ENCODE peak calls at places on chromosomes 6 and 20, in four cellular contexts. R is H1, Q is HepG2, V is GM12878. L is an unnamed sample.
A peak's percentile ranks its signal among the peaks of the same experiment; 100 is the strongest.

GRCh38 chr20:46027245-46027853 is 1.7 kb upstream of the SLC12A5 start:
- DNase-seq in R (peak; percentile 57), Q (peak; percentile 63), V (no peak), L (no peak)

GRCh38 chr6:155077784-155078183 is 82.7 kb downstream of the TIAM2 start:
- DNase-seq in R (no peak), Q (peak; percentile 40), V (no peak), L (no peak)

GRCh38 chr6:63807056-63807455 is 171.5 kb downstream of the PHF3 start:
- DNase-seq in R (no peak), Q (no peak), V (no peak), L (no peak)

GRCh38 chr6:88143768-88144167 is 22.4 kb downstream of the CNR1 start:
- DNase-seq in R (no peak), Q (peak; percentile 15), V (no peak), L (no peak)

GRCh38 chr6:163772701-163773100 is 358.2 kb downstream of the QKI start:
- DNase-seq in R (no peak), Q (no peak), V (no peak), L (no peak)

GRCh38 chr6:157763129-157763893 is 59.7 kb upstream of the SNX9 start:
- DNase-seq in R (peak; percentile 65), Q (peak; percentile 88), V (no peak), L (no peak)

GRCh38 chr6:84052204-84052882 is 18.8 kb downstream of the MRAP2 start:
- DNase-seq in R (peak; percentile 64), Q (peak; percentile 35), V (no peak), L (peak; percentile 52)

GRCh38 chr20:1823421-1823892 is 71.8 kb upstream of the SIRPA start:
- DNase-seq in R (no peak), Q (no peak), V (no peak), L (no peak)

GRCh38 chr6:21664263-21665081 is 70.9 kb downstream of the SOX4 start:
- DNase-seq in R (peak; percentile 79), Q (no peak), V (no peak), L (no peak)

GRCh38 chr6:28315628-28316027 is 20.3 kb downstream of the ZSCAN31 start:
- DNase-seq in R (no peak), Q (no peak), V (no peak), L (peak; percentile 55)

GRCh38 chr6:47042238-47042843 is at the start of gene ADGRF1:
- DNase-seq in R (no peak), Q (no peak), V (no peak), L (no peak)

GRCh38 chr6:963456-963855 is 270.5 kb upstream of the EXOC2 start:
- DNase-seq in R (no peak), Q (no peak), V (no peak), L (no peak)

GRCh38 chr6:100479180-100480035 is 14.7 kb upstream of the SIM1 start:
- DNase-seq in R (no peak), Q (peak; percentile 27), V (peak; percentile 34), L (no peak)

GRCh38 chr20:47274449-47275108 is 81.9 kb downstream of the ZMYND8 start:
- DNase-seq in R (no peak), Q (peak; percentile 71), V (peak; percentile 87), L (no peak)

GRCh38 chr20:34980543-34981213 is 25.0 kb downstream of the MYH7B start:
- DNase-seq in R (peak; percentile 49), Q (no peak), V (no peak), L (peak; percentile 61)

GRCh38 chr20:4555188-4555893 is 166.4 kb upstream of the PRND start:
- DNase-seq in R (no peak), Q (no peak), V (no peak), L (no peak)

GRCh38 chr20:19205999-19206398 is 6.4 kb upstream of the SLC24A3 start:
- DNase-seq in R (peak; percentile 98), Q (peak; percentile 50), V (peak; percentile 8), L (peak; percentile 69)

GRCh38 chr6:46302176-46302575 is 131.4 kb upstream of the ENPP5 start:
- DNase-seq in R (no peak), Q (no peak), V (no peak), L (no peak)

GRCh38 chr6:14265049-14266021 is 147.8 kb downstream of the CD83 start:
- DNase-seq in R (peak; percentile 43), Q (no peak), V (no peak), L (no peak)

GRCh38 chr6:159693894-159694545 is 979 bp upstream of the SOD2 start:
- DNase-seq in R (no peak), Q (peak; percentile 73), V (no peak), L (no peak)

GRCh38 chr6:28742668-28743270 is 181.0 kb downstream of the TRIM27 start:
- DNase-seq in R (peak; percentile 95), Q (peak; percentile 59), V (no peak), L (no peak)

GRCh38 chr6:139784222-139784769 is 409.8 kb upstream of the CITED2 start:
- DNase-seq in R (no peak), Q (no peak), V (no peak), L (no peak)

GRCh38 chr20:55514498-55514897 is 490.8 kb downstream of the CBLN4 start:
- DNase-seq in R (no peak), Q (no peak), V (no peak), L (no peak)

GRCh38 chr6:106360410-106360988 is at the start of gene CRYBG1:
- DNase-seq in R (peak; percentile 99), Q (peak; percentile 27), V (no peak), L (peak; percentile 92)

GRCh38 chr6:5626727-5627426 is 365.6 kb downstream of the FARS2 start:
- DNase-seq in R (no peak), Q (no peak), V (peak; percentile 27), L (no peak)

GRCh38 chr6:167855825-167856425 is 29.2 kb downstream of the AFDN start:
- DNase-seq in R (no peak), Q (peak; percentile 96), V (no peak), L (no peak)

GRCh38 chr6:45423901-45424627 is 46.3 kb upstream of the SUPT3H start:
- DNase-seq in R (peak; percentile 61), Q (no peak), V (no peak), L (peak; percentile 16)

GRCh38 chr6:47033029-47033796 is 8.9 kb downstream of the ADGRF1 start:
- DNase-seq in R (no peak), Q (no peak), V (no peak), L (no peak)

GRCh38 chr20:21518292-21518991 is 4.6 kb upstream of the NKX2-2 start:
- DNase-seq in R (peak; percentile 60), Q (no peak), V (no peak), L (peak; percentile 21)

DNA sequence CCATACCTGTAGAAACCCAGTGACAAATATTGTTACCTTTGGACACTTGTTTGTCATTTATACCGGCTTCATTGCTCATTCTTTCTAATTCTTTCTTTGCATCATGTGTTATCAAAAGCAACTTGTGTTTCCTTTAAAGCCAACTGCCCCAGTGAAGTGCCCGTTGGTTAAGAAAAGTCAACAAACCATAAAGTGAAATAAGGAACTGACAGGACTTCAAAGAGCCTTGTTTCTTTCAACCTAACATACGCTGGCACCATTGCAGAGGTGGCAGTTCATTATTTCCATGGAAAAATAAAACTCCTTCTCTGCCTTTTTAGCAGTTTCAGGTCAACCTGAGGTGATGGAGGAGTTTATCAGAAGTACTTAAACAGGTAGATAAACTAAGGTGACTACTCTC is 28.8 kb downstream of the FERMT1 start:
- DNase-seq in R (no peak), Q (no peak), V (peak; percentile 7), L (no peak)
- H3K4me2 ChIP-seq in R (no peak overlapping the region), Q (no peak overlapping the region), V (no peak overlapping the region), L (no peak overlapping the region)

DNA sequence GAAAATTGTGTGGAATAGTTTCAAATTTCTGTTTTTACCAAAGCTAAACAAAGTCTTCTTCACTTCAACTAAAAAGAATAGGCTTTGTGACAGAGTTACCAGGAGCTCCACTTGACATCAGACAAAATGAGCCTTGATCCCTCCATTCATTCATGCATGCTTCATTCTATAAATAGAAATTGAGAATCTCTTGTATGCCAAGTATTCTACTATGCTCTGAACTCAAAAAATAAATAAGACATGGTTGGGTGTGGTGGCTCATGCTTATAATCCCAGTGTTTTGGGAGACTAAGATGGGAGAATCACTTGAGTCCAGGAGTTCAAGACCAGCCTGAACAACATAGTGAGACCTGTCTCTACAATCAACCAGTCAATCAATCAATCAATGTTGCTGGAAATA is 236.6 kb upstream of the FAM83B start:
- DNase-seq in R (no peak), Q (no peak), V (no peak), L (no peak)
- TF ChIP-seq TCF12 in R (no peak), Q (no peak), V (no peak), L (no peak)

DNA sequence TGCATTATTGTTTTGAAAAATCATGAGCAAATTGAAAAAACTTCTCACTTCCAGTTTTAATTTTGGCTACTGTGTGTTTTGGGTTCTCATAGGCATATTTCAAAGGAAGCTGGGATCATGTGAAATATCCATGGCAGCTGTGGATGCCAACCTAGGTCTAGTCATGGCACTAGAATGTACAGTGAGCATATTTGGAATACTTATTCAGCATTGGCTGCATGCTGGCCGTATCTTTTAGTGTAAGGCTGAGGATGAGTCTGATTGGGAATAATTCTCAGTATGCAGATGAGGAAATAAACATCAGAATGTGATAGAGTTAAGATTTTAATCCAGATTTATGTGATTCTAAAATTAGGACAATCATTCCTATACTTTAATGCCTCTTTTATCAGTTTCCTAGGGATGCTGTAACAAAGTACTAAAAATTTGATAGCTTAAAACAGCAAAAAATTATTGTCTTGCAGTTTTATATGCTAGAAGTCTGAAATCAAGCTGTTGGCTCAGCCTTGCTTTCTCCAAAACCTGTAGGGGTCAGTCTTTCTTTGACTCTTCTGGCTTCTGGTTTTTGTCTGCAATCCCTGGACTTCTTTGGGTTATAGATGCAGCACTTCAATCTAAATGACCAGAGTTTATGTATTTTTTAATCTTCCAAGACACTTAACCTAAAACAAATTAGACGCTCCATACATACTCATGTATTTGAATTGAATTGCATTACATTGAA is 37.7 kb upstream of the DEFB112 start:
- DNase-seq in R (no peak), Q (peak; percentile 5), V (no peak), L (no peak)
- H3K4me2 ChIP-seq in R (no peak overlapping the region), Q (no peak overlapping the region), V (no peak overlapping the region), L (no peak overlapping the region)

GRCh38 chr20:32731882-32732266 is 11.4 kb downstream of the COMMD7 start:
- DNase-seq in R (no peak), Q (peak; percentile 89), V (no peak), L (no peak)

GRCh38 chr20:32742322-32743236 is 688 bp downstream of the COMMD7 start:
- DNase-seq in R (peak; percentile 58), Q (no peak), V (no peak), L (peak; percentile 39)

GRCh38 chr20:32743237-32744112 is at the start of gene COMMD7:
- DNase-seq in R (peak; percentile 80), Q (peak; percentile 50), V (peak; percentile 19), L (peak; percentile 86)

GRCh38 chr20:32741151-32741550 is 2.1 kb downstream of the COMMD7 start:
- DNase-seq in R (no peak), Q (no peak), V (no peak), L (no peak)

DNA sequence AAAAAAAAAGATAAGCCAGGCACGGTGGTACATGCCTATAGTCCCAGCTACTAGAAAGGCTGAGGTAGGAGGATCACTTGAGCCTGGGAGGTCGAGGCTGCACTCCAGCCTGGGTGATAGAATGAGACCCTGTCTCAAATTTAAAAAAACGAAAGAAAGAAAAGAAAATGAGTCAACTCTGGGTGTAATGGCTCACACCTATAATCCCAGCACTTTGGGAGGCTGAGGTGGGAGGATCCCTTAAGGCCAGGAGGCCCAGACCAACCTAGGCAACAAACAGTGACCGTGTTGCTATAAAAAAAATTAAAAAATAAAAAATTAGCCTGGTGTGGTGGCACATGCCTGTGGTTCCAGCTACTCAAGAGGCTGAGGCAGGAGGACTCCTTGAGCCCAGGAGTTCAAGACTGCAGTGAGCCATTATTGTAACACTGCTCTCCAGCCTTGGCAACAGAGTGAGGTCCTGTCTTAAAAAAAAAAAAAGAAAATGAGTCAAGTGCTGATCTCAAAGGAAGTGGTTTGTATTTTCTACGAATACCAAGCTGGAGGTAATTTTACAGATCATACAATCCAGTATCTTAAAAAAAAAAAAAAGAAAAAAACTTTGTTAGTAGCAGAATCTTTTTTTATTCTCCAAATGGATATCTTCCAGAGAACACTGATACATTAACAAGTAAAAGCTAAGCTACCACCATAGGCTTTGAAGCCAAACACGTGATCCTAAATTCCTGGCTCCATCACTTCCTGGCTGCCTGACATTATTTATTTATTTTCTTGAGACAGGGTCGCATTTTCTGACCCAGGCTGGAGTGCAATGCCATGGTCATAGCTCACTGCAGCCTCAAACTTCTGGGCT is 5.7 kb downstream of the COMMD7 start:
- DNase-seq in R (no peak), Q (no peak), V (no peak), L (no peak)
- TF ChIP-seq TCF12 in R (no peak), Q (no peak), V (no peak), L (peak; percentile 45)

L was measured in SK-N-SH.